ENCODE peak calls at places on chromosomes 16 and 17, in seven cellular contexts. Q is mesothelial cell of epicardium, X is NCI-H1436, O is neural progenitor cell, G is right cardiac atrium, T is trophoblast cell, K is aorta. P is an unnamed sample.

GRCh38 chr17:2042355-2042929 is 620 bp downstream of the OVCA2 start:
- DNase-seq in X (no peak), K (no peak), T (no peak), G (peak; percentile 62), Q (no peak), O (peak; percentile 73), P (no peak)

GRCh38 chr16:54812229-54812628 is 118.4 kb upstream of the IRX5 start:
- DNase-seq in Q (no peak), G (no peak), O (no peak), T (no peak), X (no peak), K (no peak), P (no peak)

GRCh38 chr16:88368036-88368435 is 14.7 kb upstream of the ZNF469 start:
- DNase-seq in T (no peak), K (no peak), X (no peak), G (no peak), O (no peak), Q (no peak), P (no peak)

GRCh38 chr16:17964196-17964595 is 372.3 kb downstream of the NPIPA8 start:
- DNase-seq in Q (no peak), T (no peak), X (no peak), G (no peak), K (no peak), O (no peak), P (no peak)

GRCh38 chr17:39016193-39017153 is 49.3 kb upstream of the FBXO47 start:
- DNase-seq in O (no peak), G (no peak), K (no peak), T (no peak), X (no peak), Q (no peak), P (no peak)

GRCh38 chr17:7797976-7798375 is 36.0 kb upstream of the KDM6B start:
- DNase-seq in G (no peak), O (no peak), Q (no peak), K (no peak), T (no peak), X (no peak), P (no peak)

GRCh38 chr16:35255186-35255803 is 1795.9 kb downstream of the TP53TG3F start:
- DNase-seq in Q (no peak), O (no peak), G (no peak), X (no peak), K (no peak), T (no peak), P (no peak)

GRCh38 chr17:19762515-19762961 is 14.4 kb upstream of the ALDH3A1 start:
- DNase-seq in X (peak; percentile 80), Q (peak; percentile 49), O (peak; percentile 84), K (peak; percentile 95), T (peak; percentile 80), G (peak; percentile 90), P (peak; percentile 73)

GRCh38 chr17:77831497-77832179 is 126.9 kb upstream of the TNRC6C start:
- DNase-seq in G (no peak), X (no peak), T (no peak), O (peak; percentile 49), K (peak; percentile 81), Q (no peak), P (peak; percentile 76)

GRCh38 chr16:78227855-78228254 is 128.4 kb downstream of the WWOX start:
- DNase-seq in K (no peak), O (peak; percentile 45), X (no peak), Q (no peak), T (no peak), G (no peak), P (no peak)

GRCh38 chr17:28954886-28955285 is 3.6 kb upstream of the PHF12 start:
- DNase-seq in Q (no peak), X (no peak), O (no peak), K (no peak), T (no peak), G (peak; percentile 23), P (no peak)

GRCh38 chr17:6608321-6608720 is 32.2 kb downstream of the KIAA0753 start:
- DNase-seq in X (no peak), O (no peak), K (no peak), T (no peak), Q (no peak), G (no peak), P (no peak)

GRCh38 chr17:77437017-77437416 is 296.2 kb downstream of the SEC14L1 start:
- DNase-seq in K (no peak), T (no peak), O (no peak), X (no peak), Q (peak; percentile 58), G (peak; percentile 89), P (no peak)

GRCh38 chr17:52885882-52886281 is 727.4 kb upstream of the CA10 start:
- DNase-seq in G (no peak), Q (no peak), X (no peak), O (peak; percentile 1), T (no peak), K (no peak), P (no peak)

GRCh38 chr17:65121916-65122821 is 15.0 kb upstream of the RGS9 start:
- DNase-seq in O (no peak), Q (no peak), G (no peak), K (no peak), X (no peak), T (peak; percentile 2), P (no peak)

GRCh38 chr16:86752582-86753175 is 174.3 kb downstream of the FOXL1 start:
- DNase-seq in O (no peak), G (no peak), T (no peak), K (no peak), Q (no peak), X (no peak), P (no peak)

GRCh38 chr17:82806645-82807044 is 33.2 kb downstream of the ZNF750 start:
- DNase-seq in X (no peak), G (peak; percentile 32), O (no peak), T (peak; percentile 72), Q (no peak), K (no peak), P (no peak)

GRCh38 chr17:77459018-77459755 is 318.4 kb downstream of the SEC14L1 start:
- DNase-seq in K (no peak), Q (no peak), G (peak; percentile 58), X (no peak), T (no peak), O (no peak), P (no peak)

GRCh38 chr17:49976163-49976827 is 7.3 kb downstream of the DLX4 start:
- DNase-seq in K (no peak), X (no peak), G (peak; percentile 11), Q (no peak), O (no peak), T (peak; percentile 59), P (no peak)

GRCh38 chr17:57876866-57877237 is 27.0 kb upstream of the MRPS23 start:
- DNase-seq in T (peak; percentile 57), Q (no peak), X (no peak), G (no peak), K (no peak), O (no peak), P (no peak)